ENCODE peak calls at places on chromosomes 1 and 21, in eight cellular contexts. One of them, this sample, is unnamed.

GRCh38 chr1:9807541-9807940 is 16.2 kb downstream of the CLSTN1 start:
- DNase-seq in colonic mucosa: no peak
- DNase-seq in fibroblast of lung: no peak
- DNase-seq in kidney: no peak
- DNase-seq in IMR-90: no peak
- DNase-seq in Karpas-422: no peak
- DNase-seq in mammary epithelial cell: no peak
- DNase-seq in neuronal stem cell: no peak
- DNase-seq in this sample: no peak

GRCh38 chr21:33383056-33383888 is 19.9 kb upstream of the IFNGR2 start:
- DNase-seq in colonic mucosa: peak
- DNase-seq in fibroblast of lung: peak
- DNase-seq in kidney: peak
- DNase-seq in IMR-90: peak
- DNase-seq in Karpas-422: peak
- DNase-seq in mammary epithelial cell: peak
- DNase-seq in neuronal stem cell: no peak
- DNase-seq in this sample: peak

GRCh38 chr1:108819878-108820277 is 37.0 kb downstream of the AKNAD1 start:
- DNase-seq in colonic mucosa: no peak
- DNase-seq in fibroblast of lung: no peak
- DNase-seq in kidney: no peak
- DNase-seq in IMR-90: no peak
- DNase-seq in Karpas-422: no peak
- DNase-seq in mammary epithelial cell: no peak
- DNase-seq in neuronal stem cell: no peak
- DNase-seq in this sample: no peak

GRCh38 chr1:163120372-163120771 is 51.2 kb downstream of the RGS4 start:
- DNase-seq in colonic mucosa: no peak
- DNase-seq in fibroblast of lung: no peak
- DNase-seq in kidney: no peak
- DNase-seq in IMR-90: no peak
- DNase-seq in Karpas-422: no peak
- DNase-seq in mammary epithelial cell: no peak
- DNase-seq in neuronal stem cell: no peak
- DNase-seq in this sample: no peak

GRCh38 chr1:235945775-235946565 is 79.3 kb upstream of the LYST start:
- DNase-seq in colonic mucosa: peak
- DNase-seq in fibroblast of lung: no peak
- DNase-seq in kidney: no peak
- DNase-seq in IMR-90: no peak
- DNase-seq in Karpas-422: no peak
- DNase-seq in mammary epithelial cell: no peak
- DNase-seq in neuronal stem cell: no peak
- DNase-seq in this sample: no peak

GRCh38 chr1:207822124-207822601 is 70.3 kb downstream of the CD46 start:
- DNase-seq in colonic mucosa: no peak
- DNase-seq in fibroblast of lung: no peak
- DNase-seq in kidney: no peak
- DNase-seq in IMR-90: no peak
- DNase-seq in Karpas-422: peak
- DNase-seq in mammary epithelial cell: no peak
- DNase-seq in neuronal stem cell: no peak
- DNase-seq in this sample: no peak

GRCh38 chr1:91171906-91172305 is 150.1 kb upstream of the ZNF644 start:
- DNase-seq in colonic mucosa: no peak
- DNase-seq in fibroblast of lung: peak
- DNase-seq in kidney: no peak
- DNase-seq in IMR-90: no peak
- DNase-seq in Karpas-422: no peak
- DNase-seq in mammary epithelial cell: no peak
- DNase-seq in neuronal stem cell: no peak
- DNase-seq in this sample: no peak

GRCh38 chr1:242691603-242691945 is 167.1 kb upstream of the PLD5 start:
- DNase-seq in colonic mucosa: no peak
- DNase-seq in fibroblast of lung: no peak
- DNase-seq in kidney: no peak
- DNase-seq in IMR-90: no peak
- DNase-seq in Karpas-422: no peak
- DNase-seq in mammary epithelial cell: no peak
- DNase-seq in neuronal stem cell: no peak
- DNase-seq in this sample: no peak

GRCh38 chr1:67524143-67525052 is 94.2 kb upstream of the SERBP1 start:
- DNase-seq in colonic mucosa: no peak
- DNase-seq in fibroblast of lung: no peak
- DNase-seq in kidney: no peak
- DNase-seq in IMR-90: no peak
- DNase-seq in Karpas-422: no peak
- DNase-seq in mammary epithelial cell: peak
- DNase-seq in neuronal stem cell: no peak
- DNase-seq in this sample: peak

GRCh38 chr21:42512346-42513034 is 1.2 kb upstream of the SLC37A1 start:
- DNase-seq in colonic mucosa: peak
- DNase-seq in fibroblast of lung: no peak
- DNase-seq in kidney: no peak
- DNase-seq in IMR-90: no peak
- DNase-seq in Karpas-422: no peak
- DNase-seq in mammary epithelial cell: no peak
- DNase-seq in neuronal stem cell: no peak
- DNase-seq in this sample: no peak

GRCh38 chr1:12435639-12436344 is 182.2 kb downstream of the DHRS3 start:
- DNase-seq in colonic mucosa: no peak
- DNase-seq in fibroblast of lung: no peak
- DNase-seq in kidney: no peak
- DNase-seq in IMR-90: peak
- DNase-seq in Karpas-422: no peak
- DNase-seq in mammary epithelial cell: no peak
- DNase-seq in neuronal stem cell: no peak
- DNase-seq in this sample: no peak

GRCh38 chr1:202189012-202189790 is 4.4 kb upstream of the LGR6 start:
- DNase-seq in colonic mucosa: peak
- DNase-seq in fibroblast of lung: peak
- DNase-seq in kidney: peak
- DNase-seq in IMR-90: peak
- DNase-seq in Karpas-422: peak
- DNase-seq in mammary epithelial cell: peak
- DNase-seq in neuronal stem cell: peak
- DNase-seq in this sample: peak

GRCh38 chr1:205062319-205062718 is 19.3 kb downstream of the CNTN2 start:
- DNase-seq in colonic mucosa: no peak
- DNase-seq in fibroblast of lung: no peak
- DNase-seq in kidney: no peak
- DNase-seq in IMR-90: no peak
- DNase-seq in Karpas-422: no peak
- DNase-seq in mammary epithelial cell: no peak
- DNase-seq in neuronal stem cell: no peak
- DNase-seq in this sample: no peak

GRCh38 chr1:87334351-87335174 is 5.9 kb downstream of the LMO4 start:
- DNase-seq in colonic mucosa: peak
- DNase-seq in fibroblast of lung: peak
- DNase-seq in kidney: no peak
- DNase-seq in IMR-90: peak
- DNase-seq in Karpas-422: peak
- DNase-seq in mammary epithelial cell: peak
- DNase-seq in neuronal stem cell: peak
- DNase-seq in this sample: peak

GRCh38 chr1:225481738-225482137 is 53.9 kb upstream of the LBR start:
- DNase-seq in colonic mucosa: no peak
- DNase-seq in fibroblast of lung: no peak
- DNase-seq in kidney: no peak
- DNase-seq in IMR-90: no peak
- DNase-seq in Karpas-422: no peak
- DNase-seq in mammary epithelial cell: no peak
- DNase-seq in neuronal stem cell: no peak
- DNase-seq in this sample: peak

GRCh38 chr1:38953433-38953860 is 11.8 kb upstream of the RHBDL2 start:
- DNase-seq in colonic mucosa: no peak
- DNase-seq in fibroblast of lung: no peak
- DNase-seq in kidney: no peak
- DNase-seq in IMR-90: no peak
- DNase-seq in Karpas-422: no peak
- DNase-seq in mammary epithelial cell: peak
- DNase-seq in neuronal stem cell: no peak
- DNase-seq in this sample: peak

GRCh38 chr1:56404066-56404465 is 175.3 kb downstream of the PLPP3 start:
- DNase-seq in colonic mucosa: no peak
- DNase-seq in fibroblast of lung: no peak
- DNase-seq in kidney: no peak
- DNase-seq in IMR-90: no peak
- DNase-seq in Karpas-422: no peak
- DNase-seq in mammary epithelial cell: no peak
- DNase-seq in neuronal stem cell: no peak
- DNase-seq in this sample: no peak

GRCh38 chr21:38277501-38278111 is 20.8 kb downstream of the KCNJ15 start:
- DNase-seq in colonic mucosa: peak
- DNase-seq in fibroblast of lung: peak
- DNase-seq in kidney: no peak
- DNase-seq in IMR-90: peak
- DNase-seq in Karpas-422: peak
- DNase-seq in mammary epithelial cell: peak
- DNase-seq in neuronal stem cell: no peak
- DNase-seq in this sample: peak

GRCh38 chr1:25028910-25029599 is 99.0 kb upstream of the RUNX3 start:
- DNase-seq in colonic mucosa: no peak
- DNase-seq in fibroblast of lung: no peak
- DNase-seq in kidney: peak
- DNase-seq in IMR-90: no peak
- DNase-seq in Karpas-422: no peak
- DNase-seq in mammary epithelial cell: no peak
- DNase-seq in neuronal stem cell: no peak
- DNase-seq in this sample: peak

DNA sequence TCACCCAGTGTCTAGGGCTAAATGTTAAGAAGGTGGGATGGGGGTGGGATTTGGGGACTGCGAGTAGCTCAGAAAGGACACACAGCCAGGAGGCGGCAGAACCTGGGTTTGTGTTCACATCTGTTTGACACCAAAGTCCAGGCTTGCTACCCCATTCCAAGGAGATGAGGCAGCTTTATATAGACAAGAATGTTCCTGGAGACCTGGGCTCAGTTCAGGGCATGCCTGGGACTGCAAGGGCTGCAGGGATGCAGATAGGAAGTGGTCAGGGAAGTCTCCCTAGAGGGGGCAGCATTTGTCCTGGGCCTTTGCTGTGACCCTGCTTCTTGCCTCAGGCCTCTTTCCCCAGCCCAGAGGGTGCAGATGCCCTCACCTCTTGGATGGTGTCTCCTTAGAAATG is 16.3 kb downstream of the PADI3 start:
- DNase-seq in colonic mucosa: no peak
- DNase-seq in fibroblast of lung: no peak
- DNase-seq in kidney: no peak
- DNase-seq in IMR-90: peak
- DNase-seq in Karpas-422: no peak
- DNase-seq in mammary epithelial cell: peak
- DNase-seq in neuronal stem cell: no peak
- DNase-seq in this sample: peak
- H3K9ac ChIP-seq in colonic mucosa: no peak
- H3K9ac ChIP-seq in fibroblast of lung: no peak
- H3K9ac ChIP-seq in kidney: no peak
- H3K9ac ChIP-seq in IMR-90: no peak
- H3K9ac ChIP-seq in Karpas-422: no peak
- H3K9ac ChIP-seq in mammary epithelial cell: no peak
- H3K9ac ChIP-seq in neuronal stem cell: no peak
- H3K9ac ChIP-seq in this sample: no peak

DNA sequence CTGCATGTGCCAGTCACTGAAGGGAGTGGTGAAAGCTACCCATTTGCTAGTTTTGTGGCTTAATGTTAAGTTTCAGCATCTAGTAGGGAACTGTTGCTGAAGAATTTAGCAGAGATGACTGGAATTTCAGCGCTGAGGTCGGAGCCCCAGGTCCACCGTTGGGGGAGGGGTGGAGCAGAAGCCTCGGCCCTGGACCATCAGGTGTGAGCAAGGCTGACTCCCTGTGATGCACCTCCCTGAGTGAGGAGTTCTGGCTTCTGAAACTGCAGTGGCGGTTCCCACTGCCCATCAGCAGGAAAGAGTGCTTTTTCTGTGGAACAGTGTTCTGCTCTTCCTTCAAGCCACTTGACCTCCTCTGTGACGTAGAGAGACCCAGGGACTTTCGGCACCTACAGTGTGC is 1.3 kb downstream of the NOS1AP start:
- DNase-seq in colonic mucosa: peak
- DNase-seq in fibroblast of lung: no peak
- DNase-seq in kidney: no peak
- DNase-seq in IMR-90: no peak
- DNase-seq in Karpas-422: no peak
- DNase-seq in mammary epithelial cell: peak
- DNase-seq in neuronal stem cell: no peak
- DNase-seq in this sample: no peak
- H3K9ac ChIP-seq in colonic mucosa: peak
- H3K9ac ChIP-seq in fibroblast of lung: no peak
- H3K9ac ChIP-seq in kidney: peak
- H3K9ac ChIP-seq in IMR-90: no peak
- H3K9ac ChIP-seq in Karpas-422: no peak
- H3K9ac ChIP-seq in mammary epithelial cell: no peak
- H3K9ac ChIP-seq in neuronal stem cell: peak
- H3K9ac ChIP-seq in this sample: no peak

GRCh38 chr1:151003175-151003574 is 3.5 kb downstream of the MINDY1 start:
- DNase-seq in colonic mucosa: no peak
- DNase-seq in fibroblast of lung: no peak
- DNase-seq in kidney: no peak
- DNase-seq in IMR-90: no peak
- DNase-seq in Karpas-422: no peak
- DNase-seq in mammary epithelial cell: no peak
- DNase-seq in neuronal stem cell: no peak
- DNase-seq in this sample: no peak
- H3K9ac ChIP-seq in colonic mucosa: peak
- H3K9ac ChIP-seq in fibroblast of lung: no peak
- H3K9ac ChIP-seq in kidney: no peak
- H3K9ac ChIP-seq in IMR-90: no peak
- H3K9ac ChIP-seq in Karpas-422: peak
- H3K9ac ChIP-seq in mammary epithelial cell: no peak
- H3K9ac ChIP-seq in neuronal stem cell: no peak
- H3K9ac ChIP-seq in this sample: no peak

DNA sequence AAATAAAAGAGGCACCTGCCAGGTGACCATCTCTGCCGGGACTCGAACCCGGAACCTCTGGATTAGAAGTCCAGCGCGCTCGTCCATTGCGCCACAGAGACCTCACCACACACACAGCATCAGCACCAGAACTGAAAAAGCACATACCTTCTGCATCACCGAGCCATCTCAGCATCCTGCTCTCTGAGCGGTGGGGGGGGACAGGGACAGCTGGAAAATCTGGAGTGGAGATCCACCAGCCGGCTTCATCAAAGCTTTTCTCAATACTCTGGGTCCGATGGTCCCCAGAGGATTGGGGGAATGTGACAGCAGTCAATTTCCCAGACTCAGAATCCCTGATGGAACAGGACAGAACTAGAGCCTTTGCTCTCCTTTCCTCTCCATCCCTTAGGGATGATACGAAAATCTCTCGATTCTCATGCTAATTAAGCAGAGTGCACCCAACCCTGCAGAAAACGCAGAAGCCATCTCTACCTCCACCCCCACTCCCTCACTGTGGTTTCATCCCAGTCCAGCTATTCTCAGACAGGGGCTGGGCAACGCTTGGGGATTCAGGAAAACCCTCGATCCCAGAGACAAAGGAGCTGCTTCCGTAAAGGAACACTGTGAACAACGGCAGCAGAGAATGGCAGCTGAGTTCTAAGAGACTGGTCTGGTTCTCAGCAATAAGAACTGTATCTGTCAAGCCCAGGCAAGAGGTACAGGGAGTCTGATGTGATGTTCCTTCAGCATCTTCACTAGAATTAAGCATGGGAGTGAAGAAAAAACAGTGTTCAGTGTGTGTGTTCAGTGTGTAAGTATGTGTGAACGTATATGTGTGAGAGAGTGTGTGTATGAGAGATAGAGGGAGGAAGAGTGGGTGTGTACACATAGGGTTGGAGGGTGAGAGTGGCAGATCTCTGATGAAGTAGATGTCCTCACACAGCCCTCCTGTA is 29.6 kb upstream of the CADM3 start:
- DNase-seq in colonic mucosa: no peak
- DNase-seq in fibroblast of lung: peak
- DNase-seq in kidney: no peak
- DNase-seq in IMR-90: peak
- DNase-seq in Karpas-422: no peak
- DNase-seq in mammary epithelial cell: peak
- DNase-seq in neuronal stem cell: peak
- DNase-seq in this sample: peak
- H3K9ac ChIP-seq in colonic mucosa: no peak
- H3K9ac ChIP-seq in fibroblast of lung: no peak
- H3K9ac ChIP-seq in kidney: no peak
- H3K9ac ChIP-seq in IMR-90: no peak
- H3K9ac ChIP-seq in Karpas-422: no peak
- H3K9ac ChIP-seq in mammary epithelial cell: no peak
- H3K9ac ChIP-seq in neuronal stem cell: no peak
- H3K9ac ChIP-seq in this sample: no peak

This sample was measured in GM23248.